ENCODE peak calls at places on chromosomes 4 and X, in nine cellular contexts. W is right atrium auricular region, E is testis, J is mucosa of descending colon, M is right lobe of liver, P is psoas muscle, R is sigmoid colon, G is MM.1S, X is right cardiac atrium. F is an unnamed sample. For H3K4me1 and H3K9me3, the result is how much of the 10 kb centered on the place peaks cover.

GRCh38 chr4:137370206-137370633 is 162.1 kb downstream of the PCDH18 start:
- DNase-seq in J (no peak), M (no peak), R (no peak), W (no peak), G (no peak), P (no peak), X (no peak), E (no peak), F (no peak)

GRCh38 chr4:186628058-186628711 is 72.8 kb upstream of the MTNR1A start:
- DNase-seq in G (peak), J (no peak), P (no peak), X (no peak), R (no peak), M (no peak), W (no peak), E (no peak), F (no peak)

GRCh38 chr4:82097504-82097903 is 276.3 kb downstream of the HNRNPD start:
- DNase-seq in P (no peak), R (no peak), M (no peak), J (no peak), E (no peak), G (no peak), W (no peak), X (no peak), F (no peak)

GRCh38 chr4:101418055-101418454 is 70.7 kb upstream of the PPP3CA start:
- DNase-seq in G (peak), W (no peak), M (no peak), E (no peak), P (no peak), X (no peak), R (no peak), J (no peak), F (no peak)

GRCh38 chrX:153934473-153935325 is at the start of gene NAA10:
- DNase-seq in R (peak), P (peak), X (peak), E (peak), W (no peak), G (peak), M (peak), J (peak), F (peak)

GRCh38 chrX:18886005-18886343 is 97.9 kb downstream of the PHKA2 start:
- DNase-seq in W (no peak), J (no peak), R (no peak), G (no peak), P (no peak), M (no peak), E (no peak), X (no peak), F (no peak)

GRCh38 chr4:81472249-81473085 is 760 bp upstream of the RASGEF1B start:
- DNase-seq in M (no peak), E (peak), R (peak), W (no peak), P (no peak), X (peak), G (peak), J (peak), F (peak)

GRCh38 chr4:22238742-22239141 is 277.1 kb downstream of the ADGRA3 start:
- DNase-seq in J (no peak), M (no peak), W (no peak), G (no peak), X (no peak), E (peak), R (no peak), P (no peak), F (peak)

GRCh38 chrX:44223150-44223549 is 120.3 kb downstream of the EFHC2 start:
- DNase-seq in R (no peak), M (no peak), G (no peak), J (no peak), E (peak), W (no peak), X (no peak), P (no peak), F (no peak)

GRCh38 chr4:131499139-131499873 is 1649.8 kb upstream of the PCDH10 start:
- DNase-seq in G (no peak), P (no peak), W (no peak), J (no peak), M (peak), E (no peak), R (no peak), X (peak), F (no peak)

GRCh38 chrX:28581522-28581921 is 5.7 kb upstream of the IL1RAPL1 start:
- DNase-seq in E (no peak), R (no peak), M (no peak), P (no peak), X (no peak), W (no peak), G (no peak), J (no peak), F (no peak)

GRCh38 chrX:29487214-29487613 is 728.1 kb upstream of the MAGEB2 start:
- DNase-seq in J (no peak), R (no peak), G (no peak), X (no peak), P (no peak), E (no peak), W (no peak), M (no peak), F (no peak)

GRCh38 chr4:76640252-76640925 is 205.4 kb downstream of the SHROOM3 start:
- DNase-seq in G (peak), J (no peak), X (no peak), R (no peak), M (no peak), W (no peak), E (no peak), P (no peak), F (no peak)

GRCh38 chr4:48340276-48340904 is 939 bp upstream of the SLAIN2 start:
- DNase-seq in G (no peak), W (no peak), R (no peak), M (no peak), E (no peak), P (no peak), X (no peak), J (no peak), F (no peak)

GRCh38 chr4:165079476-165079875 is 25.8 kb downstream of the TRIM75 start:
- DNase-seq in E (peak), W (peak), X (no peak), P (peak), G (peak), M (peak), J (peak), R (no peak), F (no peak)

GRCh38 chr4:6198768-6199343 is 1.5 kb downstream of the JAKMIP1 start:
- DNase-seq in M (no peak), X (no peak), G (no peak), E (peak), W (no peak), P (no peak), R (peak), J (no peak), F (peak)

GRCh38 chr4:6200922-6201362 is 593 bp upstream of the JAKMIP1 start:
- DNase-seq in X (no peak), J (peak), G (no peak), W (no peak), R (peak), P (no peak), E (no peak), M (no peak), F (no peak)

GRCh38 chr4:6201580-6202091 is 1.3 kb upstream of the JAKMIP1 start:
- DNase-seq in M (no peak), X (no peak), E (no peak), P (no peak), R (peak), J (no peak), G (no peak), W (no peak), F (no peak)

GRCh38 chr4:6199344-6199921 is 916 bp downstream of the JAKMIP1 start:
- DNase-seq in M (no peak), X (peak), J (no peak), P (no peak), R (no peak), G (no peak), W (no peak), E (no peak), F (peak)

GRCh38 chr4:6200011-6200921 is at the start of gene JAKMIP1:
- DNase-seq in J (peak), W (no peak), G (peak), R (peak), P (peak), E (peak), X (peak), M (peak), F (peak)
- H3K4me3 ChIP-seq in J (no peak), W (peak), G (peak), R (peak), P (peak), E (peak), X (peak), M (peak), F (peak)

GRCh38 chr4:7121174-7121573 is 53.3 kb upstream of the GRPEL1 start:
- DNase-seq in J (no peak), M (no peak), E (peak), R (no peak), W (no peak), P (no peak), X (no peak), G (no peak), F (no peak)

GRCh38 chr4:7121861-7122653 is 54.2 kb upstream of the GRPEL1 start:
- DNase-seq in R (no peak), X (no peak), E (no peak), W (no peak), J (no peak), G (no peak), P (no peak), M (no peak), F (no peak)

GRCh38 chr4:7124643-7125442 is 57.0 kb upstream of the GRPEL1 start:
- DNase-seq in W (peak), X (no peak), P (peak), R (peak), G (no peak), J (no peak), E (peak), M (no peak), F (no peak)

GRCh38 chr4:7118013-7118832 is 50.4 kb upstream of the GRPEL1 start:
- DNase-seq in W (no peak), R (no peak), P (no peak), E (no peak), J (no peak), X (no peak), M (no peak), G (no peak), F (no peak)

GRCh38 chr4:7120341-7120740 is 52.5 kb upstream of the GRPEL1 start:
- DNase-seq in W (no peak), X (no peak), J (no peak), M (no peak), P (no peak), R (no peak), G (peak), E (peak), F (peak)
- H3K4me1 ChIP-seq in W (under half), X (under half), J (under half), M (under half), P (under half), R (under half), G (under half), E (under half), F (under half)

DNA sequence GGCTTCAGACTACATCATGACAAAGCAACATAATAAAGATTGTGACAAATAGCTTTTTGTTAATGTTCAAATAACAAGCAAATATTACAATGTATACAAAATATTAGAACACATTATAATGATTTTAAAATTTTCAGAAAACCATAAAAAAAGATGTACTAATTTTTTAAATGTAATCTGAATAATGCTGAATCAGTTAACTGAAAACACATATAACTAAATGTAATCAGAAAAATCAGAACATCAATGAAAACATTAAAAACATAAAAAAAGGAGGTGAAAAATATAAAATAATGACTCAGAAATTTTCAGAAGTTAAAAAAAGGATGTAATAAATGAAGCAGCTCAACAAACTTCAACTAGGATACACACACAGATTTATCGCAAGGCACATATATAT is 53.5 kb downstream of the ZNF721 start:
- DNase-seq in J (no peak), G (no peak), R (no peak), E (no peak), X (no peak), M (no peak), W (no peak), P (no peak), F (no peak)
- H3K9me3 ChIP-seq in J (half or more), G (under half), R (half or more), E (under half), X (under half), M (under half), W (half or more), P (half or more), F (under half)

GRCh38 chrX:103586314-103586646 is 965 bp downstream of the TCEAL4 start:
- DNase-seq in R (no peak), G (no peak), J (peak), X (no peak), P (peak), M (no peak), E (peak), W (no peak), F (no peak)

GRCh38 chrX:103584606-103585005 is 709 bp upstream of the TCEAL4 start:
- DNase-seq in G (no peak), R (no peak), E (no peak), X (no peak), W (no peak), P (no peak), M (no peak), J (no peak), F (no peak)

GRCh38 chrX:103585421-103586313 is at the start of gene TCEAL4:
- DNase-seq in P (peak), X (peak), G (peak), J (peak), E (peak), W (no peak), M (peak), R (peak), F (peak)

GRCh38 chrX:103586659-103587058 is 1.3 kb downstream of the TCEAL4 start:
- DNase-seq in R (no peak), W (no peak), X (no peak), J (no peak), E (no peak), G (no peak), M (no peak), P (no peak), F (no peak)
- H3K4me3 ChIP-seq in R (peak), W (no peak), X (peak), J (no peak), E (peak), G (no peak), M (no peak), P (peak), F (no peak)

GRCh38 chr4:177315767-177316490 is 6.3 kb downstream of the NEIL3 start:
- DNase-seq in P (no peak), X (no peak), J (no peak), R (no peak), M (no peak), E (no peak), W (no peak), G (no peak), F (no peak)
- H3K4me1 ChIP-seq in P (under half), X (under half), J (under half), R (under half), M (under half), E (under half), W (under half), G (under half), F (under half)

GRCh38 chr4:256492-256891 is 48.8 kb downstream of the ZNF732 start:
- DNase-seq in P (no peak), M (no peak), J (no peak), X (no peak), W (no peak), R (no peak), E (no peak), G (no peak), F (no peak)
- H3K9me3 ChIP-seq in P (half or more), M (under half), J (half or more), X (under half), W (half or more), R (under half), E (under half), G (under half), F (under half)

DNA sequence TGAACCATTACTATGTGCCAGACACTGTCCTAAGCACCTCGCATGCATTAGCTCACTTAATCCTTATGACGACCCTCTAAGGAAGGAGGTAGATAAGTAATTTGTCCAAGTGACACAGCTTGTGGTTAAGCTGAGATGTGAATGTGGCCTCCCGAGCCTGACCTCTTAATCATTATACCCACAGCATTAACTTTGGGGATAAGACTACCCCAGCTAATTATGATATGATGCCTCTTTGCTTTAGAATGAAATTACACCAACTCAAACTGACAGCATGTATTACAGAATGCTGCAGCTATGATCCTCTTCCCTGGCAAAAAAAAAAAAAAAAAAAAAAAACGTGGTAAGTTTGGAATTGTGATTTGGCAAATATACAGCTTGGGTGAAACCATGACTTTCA is 53.5 kb downstream of the APBB2 start:
- DNase-seq in J (no peak), E (no peak), W (no peak), X (no peak), R (no peak), G (no peak), P (no peak), M (no peak), F (no peak)
- H3K4me3 ChIP-seq in J (no peak), E (no peak), W (no peak), X (no peak), R (no peak), G (no peak), P (no peak), M (no peak), F (no peak)